ENCODE peak calls at places on chromosomes 13 and 19, in five cellular contexts. D is IMR-90, O is K562, I is H1, T is HepG2. Z is an unnamed sample.

GRCh38 chr19:14002571-14003278 is 3.4 kb downstream of the RFX1 start:
- DNase-seq in D (no peak), O (no peak), I (no peak), T (no peak), Z (no peak)

GRCh38 chr13:36430247-36431203 is 1.8 kb upstream of the CCNA1 start:
- DNase-seq in D (no peak), O (no peak), I (peak; percentile 62), T (no peak), Z (no peak)

GRCh38 chr13:21150013-21150412 is 26.3 kb downstream of the SKA3 start:
- DNase-seq in D (no peak), O (no peak), I (no peak), T (no peak), Z (no peak)

GRCh38 chr19:44752816-44753618 is 4.5 kb downstream of the BCL3 start:
- DNase-seq in D (peak; percentile 99), O (peak; percentile 93), I (peak; percentile 70), T (peak; percentile 50), Z (peak; percentile 97)

GRCh38 chr19:46616631-46617322 is 8.1 kb downstream of the PTGIR start:
- DNase-seq in D (peak; percentile 85), O (peak; percentile 79), I (peak; percentile 79), T (peak; percentile 50), Z (peak; percentile 96)

GRCh38 chr13:32247887-32248286 is 67.3 kb downstream of the ZAR1L start:
- DNase-seq in D (peak; percentile 40), O (no peak), I (no peak), T (no peak), Z (no peak)

GRCh38 chr19:3976495-3977241 is 5.8 kb upstream of the DAPK3 start:
- DNase-seq in D (no peak), O (no peak), I (peak; percentile 48), T (no peak), Z (no peak)

GRCh38 chr13:91154954-91155353 is 192.5 kb upstream of the MIR17HG start:
- DNase-seq in D (no peak), O (no peak), I (no peak), T (no peak), Z (no peak)

GRCh38 chr19:21023901-21024300 is 3.4 kb downstream of the ZNF430 start:
- DNase-seq in D (peak; percentile 65), O (no peak), I (no peak), T (no peak), Z (no peak)

GRCh38 chr13:40159736-40160135 is 504.3 kb downstream of the COG6 start:
- DNase-seq in D (no peak), O (no peak), I (no peak), T (no peak), Z (no peak)

GRCh38 chr13:41206467-41206866 is 12.1 kb upstream of the KBTBD7 start:
- DNase-seq in D (no peak), O (no peak), I (no peak), T (no peak), Z (no peak)

GRCh38 chr13:94272038-94272437 is 207.4 kb downstream of the DCT start:
- DNase-seq in D (peak; percentile 79), O (no peak), I (no peak), T (no peak), Z (no peak)

GRCh38 chr19:48400018-48400742 is 6.7 kb downstream of the GRIN2D start:
- DNase-seq in D (peak; percentile 55), O (peak; percentile 83), I (peak; percentile 88), T (peak; percentile 50), Z (peak; percentile 89)
- TF ChIP-seq USF2 in D (no peak), O (no peak), I (peak; percentile 11), T (no peak), Z (no peak)

GRCh38 chr19:35755550-35756371 is 1.1 kb downstream of the HSPB6 start:
- DNase-seq in D (peak; percentile 55), O (no peak), I (no peak), T (no peak), Z (no peak)
- TF ChIP-seq RFX5 in D (no peak), O (no peak), I (no peak), T (no peak), Z (no peak)

GRCh38 chr13:112444001-112444311 is 67.8 kb downstream of the SPACA7 start:
- DNase-seq in D (peak; percentile 42), O (peak; percentile 70), I (peak; percentile 98), T (peak; percentile 44), Z (peak; percentile 50)

GRCh38 chr13:112441779-112442310 is 65.7 kb downstream of the SPACA7 start:
- DNase-seq in D (no peak), O (no peak), I (no peak), T (no peak), Z (no peak)

GRCh38 chr13:112444416-112445399 is 68.6 kb downstream of the SPACA7 start:
- DNase-seq in D (no peak), O (no peak), I (peak; percentile 38), T (no peak), Z (no peak)

GRCh38 chr13:112442483-112443090 is 66.4 kb downstream of the SPACA7 start:
- DNase-seq in D (peak; percentile 5), O (no peak), I (no peak), T (no peak), Z (no peak)

DNA sequence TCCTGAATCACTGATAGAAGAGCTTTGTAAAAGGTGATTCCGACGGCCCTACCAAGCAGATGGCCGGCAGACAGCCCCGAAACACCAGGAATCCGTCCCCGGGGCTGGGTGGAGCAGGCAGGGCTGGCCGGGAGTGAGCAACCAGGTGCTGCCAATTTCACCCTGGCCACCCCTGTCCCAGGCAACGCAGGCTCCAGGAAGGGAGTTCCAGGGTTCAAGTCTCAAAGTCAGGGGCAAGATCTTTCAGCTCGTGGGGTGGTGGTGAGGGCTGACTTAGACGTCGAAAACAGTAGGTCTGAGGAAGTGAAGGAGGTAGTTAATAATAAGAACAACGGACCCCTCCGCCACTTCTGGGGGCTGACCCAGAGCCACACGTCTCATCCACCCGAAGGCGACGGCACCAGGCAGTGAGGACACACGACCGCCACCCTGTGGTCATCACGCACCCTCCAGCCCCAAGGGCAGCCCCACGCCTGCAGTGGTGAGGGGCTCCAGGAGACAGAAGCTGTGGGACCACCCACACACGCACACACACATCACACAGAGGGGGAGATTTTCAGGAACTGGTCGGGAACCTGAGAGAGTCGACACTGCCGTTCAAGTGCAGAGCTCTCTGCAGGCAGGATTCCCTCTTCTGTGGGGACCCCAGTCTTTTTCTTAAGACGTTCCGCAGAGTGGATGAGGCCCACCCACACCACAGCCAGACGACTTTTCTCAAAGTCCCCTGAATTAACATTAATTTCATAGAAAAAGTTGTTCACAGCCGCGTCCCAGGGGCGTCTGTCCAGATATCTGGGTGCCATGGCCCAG is 67.2 kb downstream of the SPACA7 start:
- DNase-seq in D (no peak), O (peak; percentile 28), I (peak; percentile 81), T (no peak), Z (no peak)
- TF ChIP-seq MAFK in D (no peak), O (no peak), I (no peak), T (no peak), Z (no peak)

GRCh38 chr19:1266116-1266817 is 2.9 kb upstream of the CIRBP start:
- DNase-seq in D (peak; percentile 78), O (peak; percentile 96), I (peak; percentile 97), T (peak; percentile 80), Z (peak; percentile 65)
- TF ChIP-seq USF2 in D (no peak), O (no peak), I (no peak), T (no peak), Z (no peak)

GRCh38 chr19:10419646-10420443 is 493 bp upstream of the PDE4A start:
- DNase-seq in D (peak; percentile 61), O (peak; percentile 96), I (peak; percentile 92), T (no peak), Z (peak; percentile 90)

GRCh38 chr19:10419200-10419645 is 1.1 kb upstream of the PDE4A start:
- DNase-seq in D (no peak), O (peak; percentile 73), I (no peak), T (no peak), Z (no peak)

GRCh38 chr19:10421240-10421948 is 1.1 kb downstream of the PDE4A start:
- DNase-seq in D (no peak), O (no peak), I (no peak), T (no peak), Z (no peak)

GRCh38 chr19:10421981-10422461 is 1.7 kb downstream of the PDE4A start:
- DNase-seq in D (no peak), O (peak; percentile 27), I (no peak), T (no peak), Z (no peak)

DNA sequence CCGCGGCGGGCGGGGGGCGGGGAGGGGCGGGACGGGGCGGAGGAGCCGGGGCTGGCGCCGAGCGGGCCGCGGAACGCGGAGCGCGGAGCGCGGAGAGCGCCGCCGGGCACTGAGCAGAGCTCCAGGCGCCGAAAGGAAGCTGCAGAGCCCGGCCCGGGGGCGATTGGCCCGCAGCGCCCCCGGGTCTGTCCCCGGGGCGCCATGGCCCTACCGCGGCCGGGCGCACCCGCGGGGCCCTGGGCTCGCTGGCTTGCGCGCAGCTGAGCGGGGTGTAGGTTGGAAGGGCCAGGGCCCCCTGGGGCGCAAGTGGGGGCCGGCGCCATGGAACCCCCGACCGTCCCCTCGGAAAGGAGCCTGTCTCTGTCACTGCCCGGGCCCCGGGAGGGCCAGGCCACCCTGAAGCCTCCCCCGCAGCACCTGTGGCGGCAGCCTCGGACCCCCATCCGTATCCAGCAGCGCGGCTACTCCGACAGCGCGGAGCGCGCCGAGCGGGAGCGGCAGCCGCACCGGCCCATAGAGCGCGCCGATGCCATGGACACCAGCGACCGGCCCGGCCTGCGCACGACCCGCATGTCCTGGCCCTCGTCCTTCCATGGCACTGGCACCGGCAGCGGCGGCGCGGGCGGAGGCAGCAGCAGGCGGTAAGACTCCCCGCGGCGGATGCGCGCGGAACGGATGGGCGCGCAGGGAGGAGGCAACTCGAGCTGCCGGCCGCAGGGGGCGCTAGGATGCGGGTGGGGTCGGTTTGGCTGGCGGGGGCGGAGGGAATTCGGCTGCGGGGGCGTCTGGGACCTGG is at the start of gene PDE4A:
- DNase-seq in D (no peak), O (peak; percentile 78), I (peak; percentile 80), T (no peak), Z (peak; percentile 32)
- TF ChIP-seq RFX5 in D (no peak), O (no peak), I (no peak), T (no peak), Z (no peak)

GRCh38 chr13:97257228-97257755 is 35.2 kb downstream of the MBNL2 start:
- DNase-seq in D (no peak), O (no peak), I (no peak), T (no peak), Z (peak; percentile 23)

GRCh38 chr13:97257800-97258799 is 36.0 kb downstream of the MBNL2 start:
- DNase-seq in D (peak; percentile 90), O (peak; percentile 73), I (no peak), T (peak; percentile 87), Z (peak; percentile 95)

GRCh38 chr13:97255515-97255999 is 33.4 kb downstream of the MBNL2 start:
- DNase-seq in D (peak; percentile 47), O (no peak), I (no peak), T (no peak), Z (peak; percentile 11)

GRCh38 chr13:97254809-97255208 is 32.7 kb downstream of the MBNL2 start:
- DNase-seq in D (peak; percentile 86), O (no peak), I (no peak), T (no peak), Z (no peak)

DNA sequence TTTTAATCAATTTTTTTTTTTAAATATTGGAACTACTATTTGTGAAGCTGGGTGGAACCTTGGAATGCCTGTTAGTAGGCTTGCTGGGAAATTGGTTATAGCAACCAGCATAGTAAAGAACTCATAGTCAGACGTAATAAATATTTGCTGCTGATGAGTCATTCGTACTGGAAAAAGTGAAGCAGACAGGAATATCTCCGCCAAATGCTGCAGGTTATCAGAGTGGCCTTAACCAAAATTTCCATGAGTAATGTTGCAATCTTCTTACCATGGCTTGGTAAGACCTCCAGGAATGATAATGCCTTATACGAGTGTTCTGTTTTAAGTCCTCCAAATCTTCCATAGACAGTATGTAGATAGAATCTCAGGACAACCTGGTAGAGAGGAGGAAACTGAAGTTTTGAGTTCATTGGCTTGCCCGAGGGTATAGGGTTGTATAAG is 34.2 kb downstream of the MBNL2 start:
- DNase-seq in D (peak; percentile 97), O (peak; percentile 38), I (no peak), T (peak; percentile 85), Z (peak; percentile 90)
- TF ChIP-seq MAFK in D (peak; percentile 25), O (no peak), I (no peak), T (no peak), Z (peak; percentile 1)